ENCODE peak calls at places on chromosomes 5 and 9, in nine cellular contexts. V, E, Q, I, Z, M, L, S and W are unnamed samples. For H3K4me1, the result is how much of the 10 kb centered on the place peaks cover.

GRCh38 chr5:116671211-116671736 is 96.7 kb upstream of the SEMA6A start:
- DNase-seq in V (no peak), E (no peak), Q (no peak), I (no peak), Z (no peak), M (no peak), L (no peak), S (peak), W (no peak)

GRCh38 chr9:86408121-86408520 is 53.9 kb upstream of the TUT7 start:
- DNase-seq in V (no peak), E (peak), Q (no peak), I (no peak), Z (no peak), M (no peak), L (no peak), S (no peak), W (no peak)

GRCh38 chr5:56950626-56951130 is 1.2 kb downstream of the MIER3 start:
- DNase-seq in V (peak), E (peak), Q (peak), I (peak), Z (peak), M (peak), L (peak), S (peak), W (no peak)

GRCh38 chr5:124309241-124309977 is 437.0 kb downstream of the ZNF608 start:
- DNase-seq in V (no peak), E (no peak), Q (no peak), I (no peak), Z (no peak), M (no peak), L (no peak), S (no peak), W (no peak)

GRCh38 chr9:7777776-7778175 is 21.8 kb downstream of the DMAC1 start:
- DNase-seq in V (no peak), E (no peak), Q (no peak), I (no peak), Z (no peak), M (no peak), L (no peak), S (no peak), W (no peak)

GRCh38 chr5:173329370-173330150 is 1.3 kb upstream of the STC2 start:
- DNase-seq in V (peak), E (no peak), Q (no peak), I (no peak), Z (no peak), M (peak), L (peak), S (peak), W (no peak)

GRCh38 chr9:135773094-135773493 is 71.1 kb downstream of the KCNT1 start:
- DNase-seq in V (no peak), E (no peak), Q (no peak), I (no peak), Z (no peak), M (no peak), L (no peak), S (no peak), W (no peak)

GRCh38 chr9:94245651-94246050 is 13.4 kb upstream of the ZNF169 start:
- DNase-seq in V (no peak), E (no peak), Q (no peak), I (no peak), Z (no peak), M (no peak), L (no peak), S (no peak), W (no peak)

GRCh38 chr9:4180907-4181605 is 118.8 kb downstream of the GLIS3 start:
- DNase-seq in V (no peak), E (no peak), Q (no peak), I (no peak), Z (no peak), M (no peak), L (no peak), S (no peak), W (no peak)

GRCh38 chr9:21836437-21837161 is 34.2 kb downstream of the MTAP start:
- DNase-seq in V (peak), E (peak), Q (no peak), I (peak), Z (no peak), M (no peak), L (no peak), S (peak), W (no peak)

GRCh38 chr5:81604193-81604592 is 146.7 kb downstream of the SSBP2 start:
- DNase-seq in V (no peak), E (no peak), Q (no peak), I (no peak), Z (no peak), M (no peak), L (no peak), S (no peak), W (no peak)

GRCh38 chr9:104608336-104608735 is 2.9 kb upstream of the OR13C2 start:
- DNase-seq in V (no peak), E (no peak), Q (no peak), I (no peak), Z (no peak), M (no peak), L (no peak), S (no peak), W (no peak)

GRCh38 chr5:156208271-156208670 is 118.7 kb upstream of the SGCD start:
- DNase-seq in V (no peak), E (peak), Q (no peak), I (no peak), Z (no peak), M (no peak), L (no peak), S (no peak), W (no peak)

GRCh38 chr5:172686111-172686510 is 45.0 kb downstream of the NEURL1B start:
- DNase-seq in V (no peak), E (peak), Q (no peak), I (no peak), Z (no peak), M (no peak), L (no peak), S (no peak), W (no peak)

GRCh38 chr9:91162311-91162710 is 199.4 kb downstream of the AUH start:
- DNase-seq in V (no peak), E (peak), Q (no peak), I (no peak), Z (no peak), M (no peak), L (no peak), S (no peak), W (no peak)

GRCh38 chr9:136791466-136792276 is 527 bp downstream of the TMEM141 start:
- DNase-seq in V (peak), E (no peak), Q (peak), I (peak), Z (peak), M (peak), L (peak), S (peak), W (no peak)

GRCh38 chr5:111795142-111795541 is 38.1 kb upstream of the NREP start:
- DNase-seq in V (no peak), E (no peak), Q (no peak), I (no peak), Z (no peak), M (no peak), L (no peak), S (no peak), W (no peak)

GRCh38 chr5:148855249-148856008 is 29.0 kb downstream of the ADRB2 start:
- DNase-seq in V (no peak), E (no peak), Q (no peak), I (no peak), Z (no peak), M (no peak), L (no peak), S (no peak), W (no peak)
- H3K4me1 ChIP-seq in V (under half), E (under half), Q (under half), I (under half), Z (under half), M (under half), L (under half), S (under half), W (under half)

DNA sequence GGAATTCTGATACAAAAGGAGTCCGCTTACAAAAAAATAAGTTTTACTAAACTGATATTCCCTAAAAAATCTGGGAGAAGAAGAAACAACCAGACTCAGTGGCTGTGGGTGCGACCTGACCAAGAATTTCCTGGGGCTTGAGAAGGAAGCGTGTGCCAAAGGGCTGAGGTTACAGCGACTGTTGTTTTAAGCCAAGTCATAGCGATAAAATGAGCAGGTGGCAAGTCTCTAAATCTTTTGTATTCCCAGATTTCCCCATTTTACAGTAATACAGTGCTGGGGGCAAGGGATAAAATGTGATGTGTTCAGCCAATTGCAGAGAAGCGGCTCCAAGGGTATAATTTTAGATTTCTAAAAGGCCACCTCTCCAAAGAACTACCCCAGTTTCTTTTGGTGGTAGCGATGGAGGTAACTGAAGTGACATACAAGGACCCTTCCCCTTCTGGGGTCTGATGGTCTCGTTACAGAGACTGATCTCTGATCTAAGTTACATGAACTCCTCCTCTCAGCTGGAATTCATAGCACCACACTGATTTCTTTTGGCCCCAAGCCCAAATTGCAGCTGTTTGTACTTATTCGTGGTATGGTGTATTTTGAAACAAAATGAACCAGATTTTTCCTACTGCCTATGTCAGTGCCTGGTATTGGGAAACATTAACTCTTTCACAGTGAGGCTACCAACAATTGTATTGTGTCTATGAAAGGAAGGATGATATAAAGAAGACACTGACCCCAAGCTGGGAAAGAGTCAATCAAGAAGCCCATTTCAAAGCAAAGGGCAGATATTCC is 41.6 kb downstream of the LPAR1 start:
- DNase-seq in V (no peak), E (peak), Q (peak), I (no peak), Z (peak), M (no peak), L (no peak), S (no peak), W (no peak)
- H3K4me3 ChIP-seq in V (no peak), E (no peak), Q (no peak), I (no peak), Z (no peak), M (no peak), L (no peak), S (no peak), W (no peak)

DNA sequence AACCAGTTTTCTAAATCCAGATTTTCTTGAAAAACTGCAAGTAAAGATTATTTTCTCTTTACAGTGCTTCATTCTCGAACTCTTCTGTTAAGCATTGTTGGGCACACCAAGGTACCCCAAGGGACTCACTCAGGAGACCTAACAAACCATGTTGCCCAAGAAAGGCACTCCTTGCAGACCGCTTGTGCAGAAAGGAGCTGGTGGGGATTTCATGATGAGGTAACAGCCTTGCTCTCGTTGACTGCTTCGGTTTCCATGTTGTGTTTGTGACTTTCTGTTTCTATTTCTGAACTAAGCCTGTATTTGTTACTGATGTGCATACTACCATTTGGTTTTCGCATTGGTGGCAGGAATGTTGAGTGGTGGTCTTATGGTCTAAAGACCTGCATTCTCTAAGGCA is 266.6 kb upstream of the DAP start:
- DNase-seq in V (no peak), E (no peak), Q (no peak), I (no peak), Z (no peak), M (no peak), L (no peak), S (no peak), W (no peak)
- TF ChIP-seq POLR2A in V (no peak), E (no peak), Q (no peak), I (no peak), Z (no peak), M (no peak), L (no peak), S (no peak), W (no peak)

GRCh38 chr9:93041108-93041802 is 17.2 kb upstream of the SUSD3 start:
- DNase-seq in V (peak), E (no peak), Q (no peak), I (no peak), Z (no peak), M (no peak), L (peak), S (no peak), W (no peak)

GRCh38 chr9:93038918-93039317 is 19.6 kb upstream of the SUSD3 start:
- DNase-seq in V (no peak), E (no peak), Q (no peak), I (no peak), Z (no peak), M (no peak), L (no peak), S (no peak), W (no peak)

GRCh38 chr9:93040409-93040808 is 18.1 kb upstream of the SUSD3 start:
- DNase-seq in V (no peak), E (no peak), Q (no peak), I (no peak), Z (no peak), M (no peak), L (no peak), S (no peak), W (no peak)

GRCh38 chr9:93039976-93040375 is 18.5 kb upstream of the SUSD3 start:
- DNase-seq in V (no peak), E (no peak), Q (no peak), I (no peak), Z (no peak), M (no peak), L (no peak), S (no peak), W (no peak)

DNA sequence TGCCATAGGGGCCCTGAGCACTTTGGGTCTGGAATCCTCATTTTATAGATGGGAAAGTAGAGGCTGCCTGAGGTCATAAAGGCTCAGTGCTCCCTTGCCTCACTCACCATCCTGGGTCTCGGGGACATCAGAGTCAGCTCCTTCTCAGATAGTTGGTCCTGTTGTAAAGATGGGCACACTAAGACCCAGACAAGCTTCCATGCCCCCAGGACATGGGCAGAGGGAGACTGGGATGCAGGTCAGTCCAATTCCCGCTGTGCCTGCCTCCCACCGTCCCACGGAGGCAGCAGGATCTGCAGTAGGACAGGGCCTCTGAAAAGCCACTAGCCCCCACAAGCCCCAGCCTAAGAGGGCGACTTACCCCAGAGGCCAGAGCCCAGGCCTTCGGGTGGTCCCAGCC is 19.0 kb upstream of the SUSD3 start:
- DNase-seq in V (no peak), E (no peak), Q (no peak), I (no peak), Z (no peak), M (no peak), L (no peak), S (no peak), W (no peak)
- H3K4me1 ChIP-seq in V (under half), E (under half), Q (under half), I (under half), Z (under half), M (under half), L (under half), S (under half), W (under half)

DNA sequence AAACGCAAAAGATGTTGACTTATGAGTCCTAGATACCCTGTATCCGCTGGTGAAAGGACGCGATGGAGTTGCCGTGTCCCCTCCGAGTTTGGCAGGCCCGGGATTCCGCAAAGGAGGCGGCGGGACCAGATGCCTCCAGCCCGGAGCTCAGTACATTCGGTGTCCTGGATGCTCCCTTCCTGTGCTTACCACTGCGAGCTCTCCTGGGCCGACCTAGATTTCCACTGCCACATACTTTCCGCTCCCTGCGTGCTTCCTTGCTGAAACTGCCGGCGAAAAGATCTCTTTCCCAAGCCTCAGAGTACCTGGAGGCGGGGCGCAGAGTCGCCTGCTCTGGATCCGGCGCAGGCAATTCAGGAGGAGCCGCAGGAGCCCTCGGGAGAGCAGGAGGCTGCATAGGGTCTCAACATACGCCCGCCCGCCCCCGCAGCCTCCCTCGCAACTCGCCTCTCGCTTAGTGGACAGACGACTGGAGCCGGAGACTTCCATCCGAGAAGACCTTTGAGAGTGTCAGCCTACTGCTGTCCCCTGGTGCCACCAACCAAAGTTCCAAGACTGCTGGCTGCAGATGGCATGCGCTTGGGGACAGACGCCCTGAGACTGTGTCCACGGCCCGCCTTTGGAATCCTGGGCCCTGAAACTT is 39.8 kb downstream of the ANXA2R start:
- DNase-seq in V (no peak), E (peak), Q (no peak), I (no peak), Z (no peak), M (no peak), L (peak), S (no peak), W (no peak)
- H3K4me3 ChIP-seq in V (no peak), E (peak), Q (no peak), I (peak), Z (no peak), M (peak), L (peak), S (peak), W (peak)

GRCh38 chr9:33263936-33264472 is 504 bp downstream of the BAG1 start:
- DNase-seq in V (no peak), E (no peak), Q (peak), I (no peak), Z (peak), M (peak), L (no peak), S (peak), W (peak)

GRCh38 chr9:33265211-33265885 is 499 bp downstream of the CHMP5 start:
- DNase-seq in V (no peak), E (no peak), Q (no peak), I (no peak), Z (no peak), M (no peak), L (no peak), S (no peak), W (no peak)

GRCh38 chr9:33263131-33263935 is 1.2 kb downstream of the BAG1 start:
- DNase-seq in V (no peak), E (no peak), Q (no peak), I (peak), Z (no peak), M (no peak), L (no peak), S (peak), W (no peak)

GRCh38 chr9:33267368-33267767 is 2.5 kb downstream of the CHMP5 start:
- DNase-seq in V (no peak), E (no peak), Q (no peak), I (no peak), Z (no peak), M (no peak), L (no peak), S (no peak), W (no peak)

DNA sequence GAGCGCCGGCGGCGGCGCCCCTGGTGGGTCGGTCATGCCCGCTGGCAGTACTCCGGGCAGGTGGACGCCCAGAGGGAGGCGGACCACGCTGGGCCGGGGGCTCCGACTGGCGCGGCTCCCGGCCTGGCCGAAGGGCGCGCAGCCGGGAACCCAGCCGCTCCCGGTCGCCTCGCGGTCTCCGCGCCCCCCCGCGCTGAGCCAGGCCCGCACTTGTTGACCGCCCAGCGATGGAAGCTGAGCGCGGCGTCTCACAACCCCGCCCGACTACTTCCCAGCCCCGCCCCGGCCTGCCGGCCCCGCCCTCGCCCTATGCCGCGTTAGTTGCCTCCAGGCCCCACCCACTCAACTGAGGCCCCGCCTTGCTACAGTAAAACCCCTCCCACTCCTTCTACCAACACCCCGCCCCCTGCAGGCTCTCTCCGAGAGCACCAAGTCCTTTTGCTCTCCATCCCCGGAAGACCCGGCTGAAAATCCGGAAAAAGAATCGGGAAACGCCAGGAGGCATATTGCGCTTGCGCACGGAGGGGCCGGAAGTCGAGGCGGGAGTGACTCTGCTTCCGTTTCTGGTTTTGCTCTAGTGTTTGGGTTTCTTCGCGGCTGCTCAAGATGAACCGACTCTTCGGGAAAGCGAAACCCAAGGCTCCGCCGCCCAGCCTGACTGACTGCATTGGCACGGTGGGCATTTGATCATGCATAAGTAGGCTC is at the start of the genes BAG1 and CHMP5:
- DNase-seq in V (peak), E (peak), Q (peak), I (peak), Z (peak), M (peak), L (peak), S (peak), W (peak)
- TF ChIP-seq POLR2A in V (peak), E (peak), Q (peak), I (peak), Z (peak), M (peak), L (peak), S (peak), W (no peak)

DNA sequence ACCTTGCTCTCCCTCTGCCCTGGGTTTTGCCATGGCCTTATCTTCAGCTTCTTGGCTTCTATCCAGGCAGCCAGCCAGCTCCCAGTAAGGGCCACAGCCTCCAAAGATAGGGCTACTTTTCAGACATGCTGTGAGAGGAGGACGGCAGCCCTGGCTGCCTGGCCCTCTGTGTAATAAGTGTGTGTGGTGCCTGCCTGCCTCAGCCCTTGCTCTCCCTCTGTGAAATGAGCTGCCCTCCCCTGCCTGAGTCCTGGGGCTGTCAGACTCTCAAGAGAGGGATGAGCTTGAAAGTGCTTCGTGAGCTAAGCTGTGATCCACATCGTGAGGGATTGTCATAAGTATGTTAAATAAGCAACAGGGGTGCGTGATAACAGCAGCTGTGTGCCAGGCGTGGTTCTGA is 8.1 kb downstream of the NDST1 start:
- DNase-seq in V (no peak), E (peak), Q (no peak), I (peak), Z (no peak), M (no peak), L (peak), S (peak), W (no peak)
- H3K4me1 ChIP-seq in V (half or more), E (under half), Q (under half), I (half or more), Z (under half), M (under half), L (half or more), S (half or more), W (half or more)

GRCh38 chr9:120891255-120891954 is 14.4 kb upstream of the PHF19 start:
- DNase-seq in V (no peak), E (peak), Q (peak), I (no peak), Z (no peak), M (no peak), L (no peak), S (no peak), W (no peak)
- H3K4me3 ChIP-seq in V (no peak), E (no peak), Q (no peak), I (no peak), Z (no peak), M (no peak), L (no peak), S (no peak), W (no peak)